ENCODE peak calls at places on chromosome 5, in ten cellular contexts. L is spleen, W is stomach, Y is A549, D is HepG2, C is GM12891, U is adrenal gland, O is HCT116, Z is H54, V is H1. X is an unnamed sample.

GRCh38 chr5:98468188-98468869 is 305.1 kb upstream of the RGMB start:
- DNase-seq in L (no peak), W (no peak), Y (no peak), D (no peak), C (no peak), U (no peak), O (no peak), Z (no peak), V (no peak), X (no peak)

GRCh38 chr5:15529821-15530220 is 29.8 kb downstream of the FBXL7 start:
- DNase-seq in L (no peak), W (no peak), Y (no peak), D (no peak), C (no peak), U (no peak), O (no peak), Z (no peak), V (no peak), X (no peak)

GRCh38 chr5:56323505-56323904 is 90.4 kb upstream of the ANKRD55 start:
- DNase-seq in L (no peak), W (no peak), Y (peak; percentile 44), D (peak; percentile 50), C (no peak), U (no peak), O (no peak), Z (peak; percentile 65), V (no peak), X (no peak)

GRCh38 chr5:144142030-144142825 is 28.2 kb downstream of the YIPF5 start:
- DNase-seq in L (no peak), W (no peak), Y (peak; percentile 44), D (peak; percentile 23), C (peak; percentile 14), U (no peak), O (peak; percentile 12), Z (peak; percentile 6), V (no peak), X (no peak)

GRCh38 chr5:134491841-134492442 is 33.5 kb upstream of the JADE2 start:
- DNase-seq in L (peak; percentile 52), W (peak; percentile 11), Y (no peak), D (no peak), C (no peak), U (no peak), O (no peak), Z (no peak), V (no peak), X (no peak)

GRCh38 chr5:37153661-37154060 is 95.5 kb downstream of the CPLANE1 start:
- DNase-seq in L (no peak), W (no peak), Y (no peak), D (no peak), C (no peak), U (no peak), O (no peak), Z (no peak), V (no peak), X (no peak)

GRCh38 chr5:124718376-124718775 is 28.1 kb downstream of the ZNF608 start:
- DNase-seq in L (no peak), W (no peak), Y (no peak), D (no peak), C (no peak), U (peak; percentile 78), O (no peak), Z (no peak), V (no peak), X (no peak)

GRCh38 chr5:178368278-178368677 is 135.7 kb upstream of the PHYKPL start:
- DNase-seq in L (peak; percentile 21), W (no peak), Y (no peak), D (no peak), C (no peak), U (no peak), O (no peak), Z (no peak), V (no peak), X (no peak)

GRCh38 chr5:107937710-107938355 is 267.1 kb upstream of the EFNA5 start:
- DNase-seq in L (no peak), W (no peak), Y (no peak), D (peak; percentile 16), C (no peak), U (peak; percentile 17), O (no peak), Z (no peak), V (no peak), X (no peak)

GRCh38 chr5:134252671-134253070 is 26.8 kb upstream of the PPP2CA start:
- DNase-seq in L (no peak), W (no peak), Y (peak; percentile 80), D (peak; percentile 79), C (no peak), U (no peak), O (peak; percentile 74), Z (peak; percentile 72), V (no peak), X (no peak)

DNA sequence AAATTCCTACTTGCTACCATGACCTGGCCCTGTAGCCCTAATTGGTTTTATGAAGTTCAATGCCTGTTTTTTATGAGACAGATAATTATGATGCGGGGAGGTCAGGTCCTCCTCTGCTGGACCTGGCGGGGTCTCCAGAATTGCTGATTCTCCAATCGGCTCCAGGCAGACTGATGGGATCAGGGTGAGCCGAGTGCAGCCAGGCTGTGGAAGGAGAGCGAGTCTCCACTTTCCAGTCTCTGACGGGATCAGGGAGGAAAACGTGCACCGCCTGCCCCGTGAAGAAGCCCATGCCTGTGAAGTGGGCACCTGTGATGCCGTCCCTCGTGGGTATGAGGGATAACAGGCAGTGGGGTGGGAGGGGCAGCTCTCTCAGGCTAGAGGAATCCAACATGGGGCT is 71.5 kb upstream of the HSPA9 start:
- DNase-seq in L (no peak), W (no peak), Y (no peak), D (no peak), C (no peak), U (no peak), O (no peak), Z (no peak), V (no peak), X (no peak)
- TF ChIP-seq POLR2A in L (no peak), W (no peak), Y (no peak), D (no peak), C (no peak), U (no peak), O (no peak), Z (no peak), V (no peak), X (no peak)

DNA sequence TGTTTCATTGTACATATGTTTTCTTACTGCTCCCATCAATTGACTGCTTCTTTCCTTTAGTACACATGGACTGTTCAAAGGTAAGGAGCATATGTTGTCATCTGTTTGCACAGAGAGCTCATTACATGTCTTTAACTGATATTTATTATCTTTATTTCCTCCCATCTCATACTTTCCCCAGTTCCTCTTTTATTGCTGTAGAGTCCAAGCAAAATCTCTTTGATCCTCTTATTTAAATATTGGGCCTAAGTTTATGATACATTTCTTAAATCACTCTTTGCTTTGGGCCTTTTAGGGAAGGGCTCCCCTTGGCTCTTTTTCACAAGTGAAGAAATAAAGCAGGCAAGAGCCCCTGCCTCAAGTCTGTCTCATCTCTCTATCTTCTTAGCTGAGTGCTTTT is 152.3 kb downstream of the DOCK2 start:
- DNase-seq in L (no peak), W (no peak), Y (no peak), D (no peak), C (no peak), U (no peak), O (no peak), Z (no peak), V (no peak), X (no peak)
- TF ChIP-seq POLR2A in L (no peak), W (no peak), Y (no peak), D (no peak), C (no peak), U (no peak), O (no peak), Z (no peak), V (no peak), X (no peak)

DNA sequence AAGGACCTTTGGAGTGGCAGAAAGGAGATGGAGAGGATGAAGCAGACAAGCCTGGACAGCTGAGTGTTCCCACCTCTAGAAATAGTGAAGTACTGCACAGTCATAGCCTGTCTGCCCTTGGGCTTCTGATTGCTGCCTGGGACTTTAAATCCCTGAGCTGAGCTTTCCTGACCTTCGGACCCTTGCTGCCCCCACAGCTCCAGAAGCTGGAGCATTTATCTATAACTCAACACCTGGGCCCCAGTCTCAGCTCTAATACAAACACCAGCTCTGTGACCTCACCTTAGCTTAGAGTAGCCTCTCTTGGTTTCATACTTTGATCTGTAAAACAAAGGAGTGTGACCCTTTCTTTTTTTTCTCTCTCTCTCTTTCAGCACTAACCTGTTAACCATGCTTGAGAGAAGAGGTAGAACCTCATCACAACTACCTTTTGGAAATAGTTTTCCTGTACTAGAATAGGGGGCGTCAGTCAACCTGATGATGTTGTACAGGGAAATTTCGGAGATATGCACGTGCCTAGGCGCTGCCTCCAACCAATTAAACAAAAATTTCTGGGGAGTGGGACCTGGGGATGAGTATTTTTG is 25.4 kb upstream of the ELL2 start:
- DNase-seq in L (no peak), W (no peak), Y (no peak), D (peak; percentile 99), C (no peak), U (no peak), O (no peak), Z (no peak), V (no peak), X (no peak)
- TF ChIP-seq POLR2A in L (no peak), W (no peak), Y (no peak), D (peak; percentile 42), C (no peak), U (no peak), O (no peak), Z (no peak), V (no peak), X (no peak)

GRCh38 chr5:126973193-126973592 is 57.2 kb downstream of the MARCHF3 start:
- DNase-seq in L (peak; percentile 69), W (no peak), Y (no peak), D (peak; percentile 5), C (no peak), U (no peak), O (no peak), Z (no peak), V (peak; percentile 2), X (no peak)

GRCh38 chr5:126970517-126971017 is 59.8 kb downstream of the MARCHF3 start:
- DNase-seq in L (no peak), W (no peak), Y (no peak), D (no peak), C (no peak), U (peak; percentile 45), O (no peak), Z (no peak), V (no peak), X (no peak)

GRCh38 chr5:126969548-126969947 is 60.8 kb downstream of the MARCHF3 start:
- DNase-seq in L (no peak), W (no peak), Y (no peak), D (no peak), C (no peak), U (no peak), O (no peak), Z (no peak), V (no peak), X (no peak)

GRCh38 chr5:126972062-126972895 is 58.1 kb downstream of the MARCHF3 start:
- DNase-seq in L (no peak), W (no peak), Y (no peak), D (peak; percentile 39), C (peak; percentile 34), U (no peak), O (no peak), Z (no peak), V (no peak), X (no peak)

DNA sequence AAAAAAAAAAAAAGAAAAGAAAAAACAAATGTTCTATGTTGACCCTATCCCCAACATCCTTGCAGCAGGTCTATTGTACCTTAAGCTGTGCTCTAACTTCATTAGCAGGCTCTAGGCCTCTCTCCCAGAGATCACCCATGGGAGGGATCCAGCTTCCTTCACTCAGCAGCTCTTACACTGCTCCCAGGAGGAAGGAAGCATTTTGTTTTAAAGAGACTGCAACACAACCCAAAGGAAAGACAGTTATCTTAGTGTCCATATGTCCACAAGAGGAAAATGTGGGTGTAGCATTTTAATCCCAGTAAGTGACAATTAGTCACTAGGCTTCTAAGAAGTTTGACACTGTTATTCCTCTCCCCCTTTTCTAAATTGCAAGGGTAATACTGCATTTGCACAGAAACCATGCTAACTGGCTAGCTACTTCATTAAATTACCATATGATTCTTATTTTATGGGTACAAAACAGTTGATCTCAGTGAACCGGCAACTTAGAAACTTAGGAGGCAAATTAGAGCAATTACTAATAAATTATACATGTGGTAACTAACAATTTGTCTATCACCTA is 58.8 kb downstream of the MARCHF3 start:
- DNase-seq in L (no peak), W (no peak), Y (no peak), D (no peak), C (no peak), U (no peak), O (no peak), Z (no peak), V (no peak), X (no peak)
- TF ChIP-seq POLR2A in L (no peak), W (no peak), Y (no peak), D (no peak), C (no peak), U (no peak), O (no peak), Z (no peak), V (no peak), X (no peak)